ENCODE peak calls at places on chromosomes 4 and X, in four cellular contexts. C is K562, Z is H1, L is GM12878. Q is an unnamed sample.

GRCh38 chrX:40171513-40172168 is 73.9 kb upstream of the BCOR start:
- DNase-seq in C (peak), Z (no peak), L (no peak), Q (no peak)

GRCh38 chr4:133402616-133403015 is 253.5 kb downstream of the PCDH10 start:
- DNase-seq in C (no peak), L (no peak), Z (no peak), Q (no peak)

GRCh38 chr4:20723019-20723418 is 22.8 kb downstream of the PACRGL start:
- DNase-seq in L (no peak), Z (no peak), C (no peak), Q (no peak)

GRCh38 chr4:40564004-40564403 is 65.7 kb downstream of the RBM47 start:
- DNase-seq in C (no peak), L (no peak), Z (no peak), Q (no peak)

GRCh38 chrX:129798888-129799287 is 19.1 kb downstream of the SASH3 start:
- DNase-seq in L (no peak), C (no peak), Z (no peak), Q (no peak)

GRCh38 chrX:40095588-40096394 is 2.0 kb downstream of the BCOR start:
- DNase-seq in C (peak), Z (no peak), L (no peak), Q (no peak)

GRCh38 chr4:111933703-111934102 is 211.6 kb upstream of the FAM241A start:
- DNase-seq in Z (no peak), C (no peak), L (no peak), Q (no peak)

GRCh38 chrX:39667191-39667590 is 430.6 kb downstream of the BCOR start:
- DNase-seq in L (no peak), C (no peak), Z (no peak), Q (no peak)

GRCh38 chr4:700587-701264 is 4.9 kb upstream of the PCGF3 start:
- DNase-seq in C (no peak), Z (no peak), L (no peak), Q (peak)

GRCh38 chr4:8147231-8147970 is 11.2 kb downstream of the ABLIM2 start:
- DNase-seq in L (no peak), Z (no peak), C (no peak), Q (no peak)

GRCh38 chrX:85627363-85627762 is 247.9 kb upstream of the POF1B start:
- DNase-seq in L (no peak), C (peak), Z (no peak), Q (no peak)

GRCh38 chrX:134158821-134159512 is 78.0 kb upstream of the CCDC160 start:
- DNase-seq in C (no peak), Z (no peak), L (no peak), Q (no peak)

GRCh38 chr4:27148211-27148895 is 287.7 kb downstream of the STIM2 start:
- DNase-seq in Z (no peak), L (no peak), C (no peak), Q (no peak)

GRCh38 chr4:113845138-113845537 is 83.6 kb upstream of the CAMK2D start:
- DNase-seq in L (no peak), Z (no peak), C (no peak), Q (no peak)

GRCh38 chr4:41799126-41799525 is 50.6 kb upstream of the PHOX2B start:
- DNase-seq in L (no peak), C (no peak), Z (no peak), Q (no peak)

GRCh38 chr4:41797260-41797659 is 48.7 kb upstream of the PHOX2B start:
- DNase-seq in C (no peak), L (no peak), Z (no peak), Q (no peak)

GRCh38 chr4:41792166-41792565 is 43.6 kb upstream of the PHOX2B start:
- DNase-seq in L (no peak), Z (no peak), C (no peak), Q (no peak)

GRCh38 chr4:41795796-41796195 is 47.3 kb upstream of the PHOX2B start:
- DNase-seq in C (no peak), L (no peak), Z (no peak), Q (no peak)

DNA sequence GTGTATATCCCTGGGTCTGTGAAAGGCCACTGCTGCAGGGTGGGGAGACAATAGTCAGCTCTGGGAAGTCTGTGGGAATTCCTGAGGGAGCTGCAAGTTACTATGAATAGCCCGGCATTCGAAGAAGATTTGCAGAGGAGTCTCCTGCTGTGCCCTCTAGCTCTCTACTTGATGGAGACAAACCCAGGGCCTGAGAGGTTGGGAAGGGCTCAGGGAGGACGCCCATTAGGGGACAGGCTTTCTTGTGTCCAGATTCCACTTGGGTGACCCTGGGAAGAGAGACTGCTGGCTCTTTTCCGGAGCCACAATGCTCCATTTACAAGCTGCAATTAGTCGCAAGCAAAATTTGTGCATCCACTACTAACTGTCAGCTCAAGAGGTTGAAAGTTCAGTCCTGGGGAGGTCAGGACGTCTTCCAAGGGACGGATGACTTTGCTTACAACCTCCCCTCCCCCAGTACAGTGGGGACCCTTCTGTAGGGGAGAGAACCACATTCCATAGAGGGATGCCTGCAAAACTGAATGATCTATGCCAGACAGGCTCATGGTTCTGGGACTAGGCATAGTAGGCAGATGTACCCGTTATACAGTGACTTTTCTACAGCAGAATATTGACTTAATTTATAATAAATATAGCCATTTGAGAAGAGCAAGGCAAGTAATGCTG is 48.2 kb upstream of the PHOX2B start:
- DNase-seq in L (no peak), C (no peak), Z (peak), Q (no peak)
- H3K9ac ChIP-seq in L (no peak), C (no peak), Z (no peak), Q (no peak)

DNA sequence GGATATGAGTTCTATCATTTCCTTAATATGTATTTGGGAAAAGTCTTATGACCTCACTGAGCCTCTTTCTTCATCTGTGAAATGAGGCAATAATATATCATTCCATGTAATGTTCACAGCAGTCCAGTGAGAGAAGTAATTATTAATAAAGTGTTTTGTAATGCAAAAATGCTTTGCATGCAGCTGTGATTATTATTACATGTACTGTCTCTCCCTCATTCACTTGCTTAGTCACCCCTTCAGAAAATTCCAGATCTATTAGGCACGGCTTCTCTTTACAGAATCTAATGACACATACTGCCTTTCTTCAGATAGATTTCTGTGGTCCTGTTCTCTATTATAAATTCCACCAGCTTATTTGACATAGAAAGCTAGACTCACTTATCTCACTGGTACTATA is 53.5 kb upstream of the FGF13 start:
- DNase-seq in C (no peak), Z (no peak), L (no peak), Q (no peak)
- TF ChIP-seq HDAC6 in C (no peak), Z (no peak), L (no peak), Q (no peak)

GRCh38 chr4:156473175-156473574 is 498.4 kb downstream of the PDGFC start:
- DNase-seq in Z (no peak), C (no peak), L (no peak), Q (no peak)

GRCh38 chr4:156476359-156476758 is 495.2 kb downstream of the PDGFC start:
- DNase-seq in C (no peak), L (no peak), Z (no peak), Q (peak)

GRCh38 chr4:156472624-156473023 is 499.0 kb downstream of the PDGFC start:
- DNase-seq in L (no peak), Z (no peak), C (no peak), Q (no peak)

DNA sequence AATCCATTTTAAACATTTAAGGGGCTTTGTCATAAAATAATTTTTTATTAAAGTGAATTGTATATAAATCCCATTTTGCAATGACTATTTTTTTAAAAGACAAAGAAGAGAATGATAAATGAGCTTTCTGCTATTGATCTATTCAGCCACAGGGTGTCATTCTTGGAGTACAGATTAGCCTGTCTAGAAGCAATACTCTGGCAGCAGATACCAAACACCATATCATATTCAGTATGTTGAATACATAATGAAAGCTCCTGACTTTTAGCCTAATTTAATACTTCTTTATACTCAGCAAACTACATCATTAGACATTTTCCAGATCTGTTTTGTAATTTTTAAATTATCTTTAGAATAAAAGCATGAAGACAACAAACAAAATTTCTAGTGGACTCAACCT is 496.3 kb downstream of the PDGFC start:
- DNase-seq in C (no peak), Z (no peak), L (no peak), Q (peak)
- H3K9ac ChIP-seq in C (no peak), Z (no peak), L (no peak), Q (no peak)

GRCh38 chr4:186651624-186652023 is 72.0 kb downstream of the FAT1 start:
- DNase-seq in L (no peak), C (no peak), Z (no peak), Q (no peak)
- TF ChIP-seq HDAC6 in L (no peak), C (no peak), Z (no peak), Q (no peak)

DNA sequence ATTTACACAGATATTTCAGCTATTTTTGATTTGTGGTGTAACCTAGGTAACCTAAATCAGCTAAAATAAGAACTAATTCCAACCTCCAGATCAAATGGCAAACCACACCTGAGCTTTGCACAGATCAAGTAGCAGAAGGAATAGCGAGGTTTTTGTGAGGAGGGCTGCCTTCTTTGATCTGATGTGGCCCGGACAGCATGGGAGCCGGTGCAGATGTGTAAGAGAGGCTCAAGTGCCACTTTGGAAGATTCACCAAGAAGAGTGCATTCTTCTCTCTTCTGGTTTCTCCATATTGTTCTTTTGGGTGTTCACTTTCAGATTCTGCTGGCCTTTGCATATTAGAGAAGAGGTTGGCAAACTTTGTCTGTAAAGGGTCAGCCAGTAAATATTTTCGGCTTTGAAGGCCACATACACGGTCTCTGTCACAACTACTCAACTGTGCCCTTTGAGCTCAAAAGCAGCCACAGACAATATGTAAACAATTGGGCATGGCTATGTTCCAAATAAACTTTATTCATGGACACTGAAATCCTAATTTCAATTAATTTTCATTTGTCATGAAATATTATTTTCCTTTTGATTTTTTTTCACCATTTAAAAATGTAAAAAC is 78.9 kb upstream of the FAM9C start:
- DNase-seq in L (no peak), C (no peak), Z (no peak), Q (peak)
- H3K9ac ChIP-seq in L (no peak), C (no peak), Z (no peak), Q (peak)

GRCh38 chrX:16005899-16006298 is 117.5 kb upstream of the GRPR start:
- DNase-seq in Z (no peak), L (no peak), C (no peak), Q (no peak)

GRCh38 chrX:15998350-15998749 is 125.0 kb upstream of the GRPR start:
- DNase-seq in L (no peak), C (no peak), Z (no peak), Q (no peak)

GRCh38 chrX:16002185-16002584 is 121.2 kb upstream of the GRPR start:
- DNase-seq in Z (no peak), C (no peak), L (no peak), Q (no peak)
- TF ChIP-seq HDAC6 in Z (no peak), C (no peak), L (no peak), Q (no peak)

DNA sequence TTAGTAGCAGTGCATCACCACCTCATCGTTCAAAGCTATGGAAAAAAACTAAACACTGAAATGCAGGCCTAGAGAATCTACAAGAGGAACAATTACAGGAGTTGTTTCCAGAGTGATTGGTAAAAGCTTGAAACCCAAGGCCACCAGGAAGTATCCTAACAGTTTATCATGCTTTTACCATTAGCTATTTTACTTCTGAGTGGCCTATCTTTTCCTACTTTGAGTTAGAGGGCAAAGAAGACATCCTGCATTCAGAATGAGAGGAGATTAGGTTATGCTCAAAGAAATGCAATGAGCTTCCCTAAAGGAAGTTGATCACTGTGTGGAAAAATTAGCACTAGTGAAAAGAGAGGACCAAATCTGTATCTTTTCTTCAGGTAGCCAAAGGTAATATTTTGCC is 69.8 kb upstream of the PRSS48 start:
- DNase-seq in L (no peak), Z (no peak), C (no peak), Q (peak)
- H3K9ac ChIP-seq in L (no peak), Z (no peak), C (no peak), Q (peak)

Q was measured in HepG2.